ENCODE peak calls at places on chromosomes 16 and 17, in eight cellular contexts. H is brain pericyte, N is AG04450, B is T-helper 9 cell, O is colonic mucosa, E is T-helper 1 cell, R is lung, Z is astrocyte. M is an unnamed sample.

GRCh38 chr16:48432136-48432535 is 46.9 kb upstream of the SIAH1 start:
- DNase-seq in H (no peak), O (peak), R (no peak), E (no peak), N (no peak), B (no peak), Z (no peak), M (peak)

GRCh38 chr16:10182186-10182683 is at the start of gene GRIN2A:
- DNase-seq in O (no peak), R (no peak), E (no peak), Z (no peak), N (no peak), B (no peak), H (no peak), M (peak)

GRCh38 chr17:81166033-81166472 is at the start of gene AATK:
- DNase-seq in B (no peak), R (no peak), H (no peak), N (no peak), O (no peak), Z (no peak), E (no peak), M (no peak)

GRCh38 chr17:75486151-75486550 is 29.2 kb downstream of the CASKIN2 start:
- DNase-seq in N (no peak), H (no peak), Z (no peak), O (no peak), B (no peak), R (no peak), E (no peak), M (no peak)

GRCh38 chr17:71938340-71939010 is 182.3 kb upstream of the SOX9 start:
- DNase-seq in E (no peak), B (no peak), R (no peak), H (no peak), O (no peak), N (no peak), Z (peak), M (no peak)

GRCh38 chr17:80122026-80122575 is 20.7 kb downstream of the GAA start:
- DNase-seq in E (no peak), H (no peak), O (no peak), N (no peak), R (no peak), B (no peak), Z (no peak), M (no peak)

GRCh38 chr16:75097191-75097761 is 19.3 kb downstream of the LDHD start:
- DNase-seq in N (no peak), E (no peak), H (no peak), O (no peak), B (no peak), Z (no peak), R (no peak), M (no peak)

GRCh38 chr16:49643429-49644142 is 212.3 kb downstream of the ZNF423 start:
- DNase-seq in O (no peak), H (no peak), Z (peak), N (no peak), R (no peak), B (no peak), E (no peak), M (no peak)

GRCh38 chr16:29710227-29711219 is 31.5 kb downstream of the QPRT start:
- DNase-seq in N (peak), H (no peak), B (no peak), Z (peak), O (peak), E (peak), R (no peak), M (peak)

GRCh38 chr17:68288804-68289203 is 2.1 kb downstream of the SLC16A6 start:
- DNase-seq in E (no peak), Z (no peak), O (no peak), H (no peak), N (no peak), R (no peak), B (no peak), M (peak)

GRCh38 chr16:2250652-2251280 is 621 bp downstream of the ECI1 start:
- DNase-seq in Z (no peak), H (no peak), B (peak), N (no peak), E (no peak), R (no peak), O (peak), M (no peak)

GRCh38 chr17:45368661-45369060 is 51.8 kb upstream of the MAP3K14 start:
- DNase-seq in B (no peak), R (no peak), O (no peak), E (no peak), Z (peak), N (peak), H (no peak), M (no peak)

GRCh38 chr16:75044800-75045361 is 46.1 kb downstream of the ZNRF1 start:
- DNase-seq in B (no peak), Z (peak), O (no peak), E (no peak), N (no peak), R (peak), H (no peak), M (no peak)

GRCh38 chr17:17326275-17326875 is 23.2 kb downstream of the NT5M start:
- DNase-seq in Z (no peak), E (no peak), R (no peak), O (no peak), H (no peak), N (no peak), B (no peak), M (peak)

M was measured in GM10248.